ENCODE peak calls at places on chromosomes 1 and 21, in seven cellular contexts. One of them, this sample, is unnamed.
A peak's percentile ranks its signal among the peaks of the same experiment; 100 is the strongest.

GRCh38 chr1:156524985-156525590 is 24.5 kb upstream of the MEF2D start:
- DNase-seq in mucosa of descending colon: no peak
- DNase-seq in B cell: peak; percentile 37
- DNase-seq in naive thymus-derived CD4-positive, alpha-beta T cell: no peak
- DNase-seq in T1000: no peak
- DNase-seq in PC-9: no peak
- DNase-seq in stimulated activated CD8-positive, alpha-beta memory T cell treated with anti-CD3 and anti-CD28 coated beads, Interleukin-4, amount 100 ng/mL, for 24 hours: no peak
- DNase-seq in this sample: no peak

GRCh38 chr1:225374996-225375395 is 52.8 kb downstream of the LBR start:
- DNase-seq in B cell: no peak
- DNase-seq in naive thymus-derived CD4-positive, alpha-beta T cell: no peak
- DNase-seq in PC-9: no peak
- DNase-seq in stimulated activated CD8-positive, alpha-beta memory T cell treated with anti-CD3 and anti-CD28 coated beads, Interleukin-4, amount 100 ng/mL, for 24 hours: no peak
- DNase-seq in mucosa of descending colon: no peak
- DNase-seq in T1000: no peak
- DNase-seq in this sample: no peak

GRCh38 chr21:34530264-34530663 is 18.3 kb upstream of the KCNE1 start:
- DNase-seq in B cell: no peak
- DNase-seq in naive thymus-derived CD4-positive, alpha-beta T cell: no peak
- DNase-seq in mucosa of descending colon: no peak
- DNase-seq in PC-9: no peak
- DNase-seq in stimulated activated CD8-positive, alpha-beta memory T cell treated with anti-CD3 and anti-CD28 coated beads, Interleukin-4, amount 100 ng/mL, for 24 hours: no peak
- DNase-seq in T1000: no peak
- DNase-seq in this sample: no peak

GRCh38 chr1:38584408-38585037 is 275.0 kb downstream of the RRAGC start:
- DNase-seq in naive thymus-derived CD4-positive, alpha-beta T cell: no peak
- DNase-seq in T1000: no peak
- DNase-seq in PC-9: no peak
- DNase-seq in mucosa of descending colon: no peak
- DNase-seq in stimulated activated CD8-positive, alpha-beta memory T cell treated with anti-CD3 and anti-CD28 coated beads, Interleukin-4, amount 100 ng/mL, for 24 hours: no peak
- DNase-seq in B cell: no peak
- DNase-seq in this sample: no peak

GRCh38 chr1:82392513-82392912 is 591.8 kb downstream of the ADGRL2 start:
- DNase-seq in naive thymus-derived CD4-positive, alpha-beta T cell: no peak
- DNase-seq in mucosa of descending colon: no peak
- DNase-seq in T1000: no peak
- DNase-seq in PC-9: no peak
- DNase-seq in stimulated activated CD8-positive, alpha-beta memory T cell treated with anti-CD3 and anti-CD28 coated beads, Interleukin-4, amount 100 ng/mL, for 24 hours: no peak
- DNase-seq in B cell: no peak
- DNase-seq in this sample: no peak

GRCh38 chr1:156689035-156689959 is 12.1 kb upstream of the NES start:
- DNase-seq in naive thymus-derived CD4-positive, alpha-beta T cell: peak; percentile 75
- DNase-seq in mucosa of descending colon: peak; percentile 68
- DNase-seq in PC-9: peak; percentile 84
- DNase-seq in B cell: peak; percentile 84
- DNase-seq in T1000: peak; percentile 61
- DNase-seq in stimulated activated CD8-positive, alpha-beta memory T cell treated with anti-CD3 and anti-CD28 coated beads, Interleukin-4, amount 100 ng/mL, for 24 hours: peak; percentile 61
- DNase-seq in this sample: peak; percentile 90

GRCh38 chr21:31673513-31673912 is 14.0 kb downstream of the SOD1 start:
- DNase-seq in stimulated activated CD8-positive, alpha-beta memory T cell treated with anti-CD3 and anti-CD28 coated beads, Interleukin-4, amount 100 ng/mL, for 24 hours: no peak
- DNase-seq in B cell: no peak
- DNase-seq in PC-9: no peak
- DNase-seq in mucosa of descending colon: no peak
- DNase-seq in T1000: no peak
- DNase-seq in naive thymus-derived CD4-positive, alpha-beta T cell: no peak
- DNase-seq in this sample: no peak

GRCh38 chr1:2236695-2237677 is 8.9 kb downstream of the SKI start:
- DNase-seq in naive thymus-derived CD4-positive, alpha-beta T cell: peak; percentile 67
- DNase-seq in T1000: no peak
- DNase-seq in mucosa of descending colon: peak; percentile 66
- DNase-seq in stimulated activated CD8-positive, alpha-beta memory T cell treated with anti-CD3 and anti-CD28 coated beads, Interleukin-4, amount 100 ng/mL, for 24 hours: no peak
- DNase-seq in PC-9: no peak
- DNase-seq in B cell: no peak
- DNase-seq in this sample: no peak

GRCh38 chr1:24468605-24469004 is 34.0 kb upstream of the RCAN3 start:
- DNase-seq in stimulated activated CD8-positive, alpha-beta memory T cell treated with anti-CD3 and anti-CD28 coated beads, Interleukin-4, amount 100 ng/mL, for 24 hours: no peak
- DNase-seq in mucosa of descending colon: no peak
- DNase-seq in B cell: no peak
- DNase-seq in naive thymus-derived CD4-positive, alpha-beta T cell: no peak
- DNase-seq in T1000: no peak
- DNase-seq in PC-9: no peak
- DNase-seq in this sample: no peak

GRCh38 chr1:40663324-40664166 is 1.9 kb downstream of the RIMS3 start:
- DNase-seq in naive thymus-derived CD4-positive, alpha-beta T cell: no peak
- DNase-seq in PC-9: no peak
- DNase-seq in stimulated activated CD8-positive, alpha-beta memory T cell treated with anti-CD3 and anti-CD28 coated beads, Interleukin-4, amount 100 ng/mL, for 24 hours: no peak
- DNase-seq in B cell: no peak
- DNase-seq in T1000: no peak
- DNase-seq in mucosa of descending colon: no peak
- DNase-seq in this sample: no peak

GRCh38 chr1:112395261-112395831 is 668 bp upstream of the CTTNBP2NL start:
- DNase-seq in stimulated activated CD8-positive, alpha-beta memory T cell treated with anti-CD3 and anti-CD28 coated beads, Interleukin-4, amount 100 ng/mL, for 24 hours: no peak
- DNase-seq in T1000: no peak
- DNase-seq in mucosa of descending colon: no peak
- DNase-seq in naive thymus-derived CD4-positive, alpha-beta T cell: no peak
- DNase-seq in B cell: no peak
- DNase-seq in PC-9: no peak
- DNase-seq in this sample: no peak

This sample was measured in Peyer's patch.